ENCODE peak calls at places on chromosomes 7 and 10, in four cellular contexts. L is esophagus squamous epithelium, H is left ventricle myocardium inferior, U is uterus. X is an unnamed sample. For H3K4me1, the result is how much of the 10 kb centered on the place peaks cover.

GRCh38 chr7:42502022-42502421 is 265.0 kb upstream of the GLI3 start:
- DNase-seq in U (no peak), L (no peak), H (no peak), X (no peak)

GRCh38 chr10:75399461-75400162 is 2.0 kb downstream of the ZNF503 start:
- DNase-seq in U (peak), L (no peak), H (peak), X (no peak)

GRCh38 chr7:126486806-126487205 is 765.9 kb downstream of the GRM8 start:
- DNase-seq in L (no peak), H (no peak), U (no peak), X (no peak)

GRCh38 chr10:48958598-48959200 is 19.1 kb upstream of the LRRC18 start:
- DNase-seq in U (no peak), L (no peak), H (no peak), X (no peak)

GRCh38 chr7:80611779-80612178 is 26.7 kb upstream of the CD36 start:
- DNase-seq in L (no peak), H (peak), U (no peak), X (peak)

GRCh38 chr10:108970016-108970415 is 953.3 kb downstream of the XPNPEP1 start:
- DNase-seq in H (no peak), U (no peak), L (no peak), X (no peak)

GRCh38 chr10:112919721-112920120 is 30.3 kb upstream of the TCF7L2 start:
- DNase-seq in U (no peak), H (no peak), L (no peak), X (no peak)

GRCh38 chr7:107659666-107660065 is 962 bp upstream of the SLC26A4 start:
- DNase-seq in H (no peak), U (no peak), L (no peak), X (no peak)

GRCh38 chr10:125538947-125539649 is 143.9 kb downstream of the TEX36 start:
- DNase-seq in L (no peak), U (no peak), H (peak), X (peak)

GRCh38 chr7:29243777-29244655 is 49.4 kb downstream of the CHN2 start:
- DNase-seq in U (no peak), L (no peak), H (no peak), X (peak)

GRCh38 chr10:5618829-5619228 is 47.6 kb downstream of the ASB13 start:
- DNase-seq in H (peak), U (peak), L (no peak), X (peak)

GRCh38 chr10:79148452-79149344 is 79.9 kb downstream of the ZMIZ1 start:
- DNase-seq in L (no peak), U (no peak), H (peak), X (peak)

GRCh38 chr10:78065616-78066410 is 32.1 kb downstream of the RPS24 start:
- DNase-seq in H (no peak), L (no peak), U (no peak), X (peak)

GRCh38 chr7:84923348-84923747 is 263.5 kb downstream of the SEMA3D start:
- DNase-seq in H (no peak), L (no peak), U (no peak), X (no peak)

GRCh38 chr7:128886391-128887168 is 23.9 kb downstream of the ATP6V1F start:
- DNase-seq in H (no peak), U (no peak), L (no peak), X (no peak)

GRCh38 chr7:4694653-4695335 is 12.7 kb downstream of the FOXK1 start:
- DNase-seq in U (peak), H (peak), L (no peak), X (no peak)

GRCh38 chr7:155483868-155484325 is 26.0 kb downstream of the EN2 start:
- DNase-seq in U (no peak), H (peak), L (no peak), X (no peak)

GRCh38 chr10:33818343-33818742 is 483.9 kb upstream of the NRP1 start:
- DNase-seq in H (no peak), U (no peak), L (no peak), X (no peak)

GRCh38 chr7:152076324-152076821 is 50.9 kb downstream of the GALNT11 start:
- DNase-seq in U (no peak), L (no peak), H (no peak), X (peak)

GRCh38 chr7:128161466-128162125 is 79.5 kb upstream of the LEP start:
- DNase-seq in H (no peak), U (no peak), L (no peak), X (no peak)

GRCh38 chr7:74429153-74429747 is 24.5 kb upstream of the GTF2IRD1 start:
- DNase-seq in L (no peak), U (no peak), H (no peak), X (no peak)

GRCh38 chr7:20240080-20240926 is 23.1 kb upstream of the MACC1 start:
- DNase-seq in L (no peak), U (no peak), H (no peak), X (no peak)

GRCh38 chr7:131605280-131605878 is 49.0 kb upstream of the PODXL start:
- DNase-seq in L (no peak), H (no peak), U (no peak), X (no peak)

GRCh38 chr10:133219782-133220181 is 10.2 kb upstream of the UTF1 start:
- DNase-seq in U (no peak), L (no peak), H (no peak), X (no peak)

DNA sequence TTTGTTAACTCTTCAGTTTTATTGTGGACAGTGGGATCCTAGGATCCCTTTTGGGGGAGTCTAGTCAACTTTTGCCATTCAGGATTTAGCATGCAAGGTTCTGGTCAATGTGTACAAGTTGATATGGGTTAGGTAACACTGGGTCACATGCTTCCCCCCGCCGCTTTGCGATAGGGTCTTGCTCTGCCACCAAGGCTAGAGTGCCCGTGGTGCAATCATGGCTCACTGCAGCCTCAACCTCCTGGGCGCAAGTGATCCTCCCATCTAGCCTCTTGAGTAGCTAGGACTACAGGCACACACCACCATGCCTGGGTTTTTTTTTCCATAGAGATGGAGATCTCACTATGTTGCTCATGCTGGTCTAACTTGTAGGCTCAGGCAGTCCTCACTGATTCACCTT is 3.2 kb upstream of the CSGALNACT2 start:
- DNase-seq in U (no peak), H (no peak), L (no peak), X (no peak)
- H3K4me1 ChIP-seq in U (under half), H (under half), L (under half), X (under half)

GRCh38 chr7:100220833-100221718 is 1.3 kb downstream of the PVRIG start:
- DNase-seq in L (no peak), H (no peak), U (no peak), X (peak)
- H3K4me1 ChIP-seq in L (under half), H (under half), U (under half), X (under half)

DNA sequence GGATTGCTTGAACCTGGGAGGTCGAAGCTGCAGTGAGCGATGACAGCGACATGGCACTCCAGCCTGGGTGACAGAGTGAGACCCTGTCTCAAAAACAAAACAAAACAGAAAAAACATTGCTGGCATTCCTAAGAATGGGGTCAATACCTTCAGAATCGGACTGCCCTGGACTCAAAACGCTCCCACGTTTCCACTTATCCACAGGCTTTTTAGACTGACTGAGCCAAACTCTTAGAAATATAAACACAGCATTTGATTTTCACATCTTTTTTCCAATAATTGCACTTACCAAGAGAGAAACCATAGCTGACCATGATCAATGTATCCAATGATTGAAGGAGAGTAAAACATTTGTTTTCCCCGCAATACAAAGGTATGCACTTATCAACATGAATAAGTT is 59.5 kb upstream of the CUX1 start:
- DNase-seq in H (no peak), U (no peak), L (no peak), X (no peak)
- H3K4me1 ChIP-seq in H (under half), U (under half), L (under half), X (under half)

GRCh38 chr7:36260481-36260880 is 107.4 kb downstream of the EEPD1 start:
- DNase-seq in U (no peak), L (no peak), H (no peak), X (no peak)
- H3K4me1 ChIP-seq in U (under half), L (under half), H (half or more), X (under half)

GRCh38 chr10:485776-486572 is 203.5 kb downstream of the DIP2C start:
- DNase-seq in U (no peak), L (no peak), H (no peak), X (peak)

GRCh38 chr10:482848-483247 is 206.6 kb downstream of the DIP2C start:
- DNase-seq in L (no peak), U (no peak), H (no peak), X (no peak)

GRCh38 chr10:483266-483665 is 206.2 kb downstream of the DIP2C start:
- DNase-seq in U (no peak), H (no peak), L (no peak), X (no peak)

GRCh38 chr10:484925-485661 is 204.4 kb downstream of the DIP2C start:
- DNase-seq in U (no peak), H (no peak), L (no peak), X (peak)

DNA sequence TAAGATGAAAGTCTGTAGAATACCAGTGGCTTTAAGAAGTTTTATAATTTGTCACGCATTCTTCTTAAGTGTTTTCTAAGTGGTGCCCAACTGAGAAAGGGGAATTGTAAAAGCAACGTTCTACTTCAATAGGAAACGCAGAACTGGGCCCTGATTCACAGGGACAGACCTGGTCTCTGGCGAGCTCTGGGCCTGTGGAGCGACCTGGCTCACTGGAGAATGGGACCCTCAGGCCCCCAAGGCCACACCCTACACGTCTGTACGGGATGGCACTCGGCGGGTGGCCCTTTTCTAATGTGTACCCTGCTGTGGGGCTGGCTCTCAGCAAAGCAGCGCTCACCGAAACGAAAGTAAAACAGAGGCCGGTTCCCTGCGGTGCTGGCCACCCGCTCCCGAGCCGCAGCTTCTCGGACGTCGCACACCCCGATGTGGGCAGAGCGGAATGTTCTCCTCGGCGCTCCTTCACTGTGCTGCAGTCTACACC is 205.0 kb downstream of the DIP2C start:
- DNase-seq in U (no peak), H (no peak), L (no peak), X (no peak)
- H3K4me1 ChIP-seq in U (under half), H (under half), L (under half), X (under half)